ENCODE peak calls at places on chromosomes 3 and 15, in six cellular contexts. One of them, this sample, is unnamed.

GRCh38 chr3:185713015-185713414 is 111.8 kb downstream of the IGF2BP2 start:
- DNase-seq in GM12865: no peak
- DNase-seq in AG10803: no peak
- DNase-seq in LHCN-M2: no peak
- DNase-seq in HCEC 1CT: no peak
- DNase-seq in heart left ventricle: no peak
- DNase-seq in this sample: no peak

GRCh38 chr3:112979244-112979832 is 4.4 kb upstream of the CD200R1 start:
- DNase-seq in heart left ventricle: no peak
- DNase-seq in LHCN-M2: peak; percentile 32
- DNase-seq in AG10803: peak; percentile 34
- DNase-seq in HCEC 1CT: peak; percentile 22
- DNase-seq in GM12865: peak; percentile 51
- DNase-seq in this sample: peak; percentile 63

GRCh38 chr3:45817788-45818523 is 21.6 kb upstream of the SLC6A20 start:
- DNase-seq in AG10803: peak; percentile 95
- DNase-seq in HCEC 1CT: peak; percentile 98
- DNase-seq in LHCN-M2: peak; percentile 97
- DNase-seq in GM12865: no peak
- DNase-seq in heart left ventricle: no peak
- DNase-seq in this sample: no peak

GRCh38 chr3:104165866-104166265 is 1200.8 kb upstream of the ALCAM start:
- DNase-seq in GM12865: no peak
- DNase-seq in HCEC 1CT: no peak
- DNase-seq in heart left ventricle: no peak
- DNase-seq in AG10803: no peak
- DNase-seq in LHCN-M2: no peak
- DNase-seq in this sample: no peak

GRCh38 chr3:42504334-42505202 is 2.1 kb downstream of the VIPR1 start:
- DNase-seq in GM12865: no peak
- DNase-seq in heart left ventricle: no peak
- DNase-seq in LHCN-M2: no peak
- DNase-seq in HCEC 1CT: no peak
- DNase-seq in AG10803: no peak
- DNase-seq in this sample: no peak

GRCh38 chr3:149356044-149356592 is 21.3 kb downstream of the TM4SF1 start:
- DNase-seq in heart left ventricle: no peak
- DNase-seq in LHCN-M2: no peak
- DNase-seq in GM12865: no peak
- DNase-seq in HCEC 1CT: no peak
- DNase-seq in AG10803: no peak
- DNase-seq in this sample: no peak

GRCh38 chr15:94834000-94834399 is 602.6 kb downstream of the MCTP2 start:
- DNase-seq in AG10803: no peak
- DNase-seq in HCEC 1CT: no peak
- DNase-seq in LHCN-M2: no peak
- DNase-seq in GM12865: no peak
- DNase-seq in heart left ventricle: no peak
- DNase-seq in this sample: no peak

GRCh38 chr15:92384391-92384790 is 9.3 kb upstream of the ST8SIA2 start:
- DNase-seq in AG10803: peak; percentile 16
- DNase-seq in LHCN-M2: peak; percentile 80
- DNase-seq in HCEC 1CT: no peak
- DNase-seq in heart left ventricle: no peak
- DNase-seq in GM12865: no peak
- DNase-seq in this sample: no peak

GRCh38 chr15:63045438-63046278 is 3.1 kb downstream of the TPM1 start:
- DNase-seq in LHCN-M2: peak; percentile 44
- DNase-seq in GM12865: no peak
- DNase-seq in heart left ventricle: no peak
- DNase-seq in AG10803: peak; percentile 62
- DNase-seq in HCEC 1CT: peak; percentile 61
- DNase-seq in this sample: no peak

GRCh38 chr3:123636431-123636841 is 51.6 kb upstream of the HACD2 start:
- DNase-seq in AG10803: no peak
- DNase-seq in GM12865: no peak
- DNase-seq in heart left ventricle: no peak
- DNase-seq in LHCN-M2: peak; percentile 24
- DNase-seq in HCEC 1CT: no peak
- DNase-seq in this sample: no peak

GRCh38 chr3:64316971-64317370 is 91.7 kb upstream of the PRICKLE2 start:
- DNase-seq in GM12865: no peak
- DNase-seq in LHCN-M2: no peak
- DNase-seq in AG10803: no peak
- DNase-seq in HCEC 1CT: peak; percentile 48
- DNase-seq in heart left ventricle: no peak
- DNase-seq in this sample: no peak

GRCh38 chr15:63908986-63909385 is 75.2 kb upstream of the HERC1 start:
- DNase-seq in AG10803: peak; percentile 29
- DNase-seq in GM12865: no peak
- DNase-seq in heart left ventricle: no peak
- DNase-seq in HCEC 1CT: peak; percentile 4
- DNase-seq in LHCN-M2: no peak
- DNase-seq in this sample: no peak

GRCh38 chr15:75945953-75946352 is 42.3 kb downstream of the FBXO22 start:
- DNase-seq in GM12865: no peak
- DNase-seq in heart left ventricle: no peak
- DNase-seq in LHCN-M2: peak; percentile 33
- DNase-seq in AG10803: peak; percentile 16
- DNase-seq in HCEC 1CT: peak; percentile 34
- DNase-seq in this sample: no peak

GRCh38 chr15:100032358-100033080 is 299.3 kb upstream of the LYSMD4 start:
- DNase-seq in HCEC 1CT: no peak
- DNase-seq in heart left ventricle: no peak
- DNase-seq in LHCN-M2: peak; percentile 11
- DNase-seq in GM12865: no peak
- DNase-seq in AG10803: no peak
- DNase-seq in this sample: no peak

GRCh38 chr3:75294124-75294523 is 370.0 kb upstream of the FRG2C start:
- DNase-seq in GM12865: peak; percentile 8
- DNase-seq in heart left ventricle: peak; percentile 62
- DNase-seq in LHCN-M2: peak; percentile 7
- DNase-seq in HCEC 1CT: peak; percentile 3
- DNase-seq in AG10803: peak; percentile 26
- DNase-seq in this sample: no peak

GRCh38 chr3:50267280-50267913 is 1.6 kb upstream of the SEMA3B start:
- DNase-seq in GM12865: no peak
- DNase-seq in AG10803: no peak
- DNase-seq in heart left ventricle: peak; percentile 88
- DNase-seq in HCEC 1CT: no peak
- DNase-seq in LHCN-M2: no peak
- DNase-seq in this sample: no peak

GRCh38 chr15:40382580-40383456 is at the start of gene KNSTRN:
- DNase-seq in GM12865: peak; percentile 96
- DNase-seq in LHCN-M2: peak; percentile 93
- DNase-seq in heart left ventricle: peak; percentile 94
- DNase-seq in HCEC 1CT: peak; percentile 94
- DNase-seq in AG10803: peak; percentile 93
- DNase-seq in this sample: peak; percentile 97

GRCh38 chr3:171811059-171811912 is 1.0 kb upstream of the PLD1 start:
- DNase-seq in HCEC 1CT: peak; percentile 97
- DNase-seq in GM12865: no peak
- DNase-seq in heart left ventricle: no peak
- DNase-seq in LHCN-M2: peak; percentile 64
- DNase-seq in AG10803: peak; percentile 100
- DNase-seq in this sample: no peak

GRCh38 chr15:44034933-44035624 is 160.0 kb downstream of the FRMD5 start:
- DNase-seq in HCEC 1CT: peak; percentile 80
- DNase-seq in LHCN-M2: peak; percentile 65
- DNase-seq in AG10803: peak; percentile 87
- DNase-seq in heart left ventricle: no peak
- DNase-seq in GM12865: no peak
- DNase-seq in this sample: no peak

GRCh38 chr3:196994056-196994455 is 25.4 kb upstream of the PIGZ start:
- DNase-seq in GM12865: no peak
- DNase-seq in heart left ventricle: peak; percentile 19
- DNase-seq in HCEC 1CT: no peak
- DNase-seq in LHCN-M2: no peak
- DNase-seq in AG10803: no peak
- DNase-seq in this sample: no peak

This sample was measured in OCI-LY7.